ENCODE peak calls at places on chromosomes 12 and 14, in five cellular contexts. T, I, X, N and G are unnamed samples.

GRCh38 chr14:100078216-100078780 is 13.1 kb downstream of the EVL start:
- DNase-seq in T (no peak), I (no peak), X (no peak), N (no peak), G (peak; percentile 25)

GRCh38 chr12:46371718-46372130 is 849 bp downstream of the SLC38A2 start:
- DNase-seq in T (peak; percentile 71), I (no peak), X (peak; percentile 82), N (peak; percentile 90), G (peak; percentile 83)

GRCh38 chr14:32413967-32414640 is 85.0 kb downstream of the AKAP6 start:
- DNase-seq in T (no peak), I (no peak), X (no peak), N (no peak), G (no peak)

GRCh38 chr14:80770114-80770917 is 171.2 kb downstream of the CEP128 start:
- DNase-seq in T (no peak), I (no peak), X (no peak), N (no peak), G (no peak)

GRCh38 chr14:54893151-54893760 is 9.4 kb downstream of the GCH1 start:
- DNase-seq in T (no peak), I (peak; percentile 50), X (peak; percentile 56), N (no peak), G (peak; percentile 34)

GRCh38 chr12:47805417-47805816 is 14.3 kb downstream of the HDAC7 start:
- DNase-seq in T (no peak), I (no peak), X (no peak), N (no peak), G (no peak)

GRCh38 chr14:44961730-44962572 is at the start of the genes KLHL28 and TOGARAM1:
- DNase-seq in T (peak; percentile 98), I (peak; percentile 100), X (peak; percentile 100), N (peak; percentile 98), G (peak; percentile 99)

GRCh38 chr12:71661977-71662522 is 1.6 kb downstream of the ZFC3H1 start:
- DNase-seq in T (no peak), I (no peak), X (no peak), N (no peak), G (no peak)

GRCh38 chr14:89299587-89299986 is 117.4 kb downstream of the FOXN3 start:
- DNase-seq in T (no peak), I (no peak), X (no peak), N (no peak), G (no peak)

GRCh38 chr14:89302396-89302950 is 114.6 kb downstream of the FOXN3 start:
- DNase-seq in T (no peak), I (no peak), X (no peak), N (no peak), G (peak; percentile 16)

GRCh38 chr14:89304972-89305703 is 111.9 kb downstream of the FOXN3 start:
- DNase-seq in T (no peak), I (no peak), X (no peak), N (no peak), G (peak; percentile 30)

GRCh38 chr14:89307409-89307808 is 109.6 kb downstream of the FOXN3 start:
- DNase-seq in T (no peak), I (no peak), X (no peak), N (no peak), G (no peak)

DNA sequence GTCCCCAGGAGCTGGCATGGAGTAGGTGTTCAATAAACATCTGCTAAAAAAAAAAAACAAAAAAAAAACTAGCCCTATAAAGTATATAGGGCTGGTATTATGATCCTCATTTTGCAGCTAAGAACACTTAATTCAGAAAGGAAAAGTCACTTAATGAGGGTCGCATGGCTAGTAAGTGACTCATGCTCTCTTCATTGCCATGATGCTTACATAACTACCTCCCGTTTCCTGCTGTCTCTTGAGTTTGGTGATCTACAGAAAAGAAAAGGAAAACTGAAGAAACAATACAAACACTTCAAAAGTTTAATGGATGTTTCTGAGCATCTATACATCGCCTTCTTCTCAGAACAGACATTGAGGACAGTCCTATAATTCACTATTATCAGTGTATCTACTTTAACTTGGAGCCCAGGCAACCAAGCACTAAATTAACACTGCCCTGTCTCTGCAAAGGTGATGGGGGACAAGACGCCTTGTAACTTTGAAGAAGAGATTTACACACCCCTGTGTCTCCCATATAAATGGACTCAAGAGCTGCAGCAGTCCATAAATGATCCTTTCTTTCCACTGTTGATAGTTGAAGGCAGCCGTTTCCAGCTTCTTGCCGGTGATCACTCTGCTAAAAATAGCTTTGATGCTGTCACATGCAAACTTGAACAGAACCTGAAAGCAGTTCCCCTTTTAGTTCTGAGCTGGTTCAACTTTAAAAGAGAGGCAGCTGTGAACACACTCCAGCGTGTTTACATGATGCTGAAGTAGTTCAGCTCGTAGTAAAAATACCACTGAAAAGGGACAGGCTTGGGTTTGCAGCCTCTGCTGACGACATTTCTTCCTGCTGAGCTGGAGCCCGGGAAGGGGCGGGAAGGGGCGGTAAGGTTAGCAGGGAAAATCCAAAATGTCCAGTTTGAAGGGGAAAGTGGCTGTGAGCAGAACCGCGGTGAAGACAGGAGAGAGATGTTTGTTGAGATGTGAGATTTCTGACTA is 113.3 kb downstream of the FOXN3 start:
- DNase-seq in T (peak; percentile 54), I (peak; percentile 12), X (no peak), N (no peak), G (peak; percentile 88)
- TF ChIP-seq POLR2A in T (no peak), I (no peak), X (no peak), N (no peak), G (no peak)

DNA sequence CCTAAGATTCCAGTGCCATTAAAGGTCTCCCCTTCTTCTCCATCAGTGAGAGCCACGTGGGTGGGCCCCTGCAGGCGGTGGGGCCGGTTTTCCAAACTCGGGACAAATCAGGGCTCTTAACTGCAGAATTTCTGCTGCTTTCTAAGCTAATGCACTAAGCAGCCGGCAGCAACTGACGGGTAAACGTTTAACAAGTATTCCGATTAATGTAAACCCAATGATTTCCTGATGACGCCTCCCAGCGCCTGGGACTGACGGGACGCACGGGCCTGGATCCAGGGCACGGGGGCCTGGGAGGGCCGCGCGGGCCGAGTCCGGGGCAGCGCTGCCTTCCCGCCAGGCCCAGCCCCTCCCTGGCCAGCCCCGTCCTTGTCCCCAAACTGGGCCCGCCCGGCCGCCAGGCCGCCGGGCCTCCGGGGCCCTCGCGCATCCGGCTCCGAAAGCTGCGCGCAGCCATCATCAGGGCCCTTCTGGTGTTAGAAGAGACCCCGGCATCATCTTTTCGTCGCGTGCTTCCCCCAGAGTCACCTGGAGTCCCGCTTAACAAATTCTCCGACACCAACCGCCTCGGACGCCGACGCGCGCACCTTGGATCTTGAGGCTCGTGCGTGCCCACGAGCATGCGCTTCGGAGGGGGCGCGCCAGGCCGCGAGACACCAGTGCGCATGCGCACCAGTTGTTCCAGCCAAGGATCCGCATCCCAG is at the start of gene MLH3:
- DNase-seq in T (peak; percentile 89), I (peak; percentile 75), X (peak; percentile 93), N (no peak), G (peak; percentile 78)
- TF ChIP-seq POLR2A in T (no peak), I (peak; percentile 72), X (peak; percentile 72), N (peak; percentile 59), G (peak; percentile 20)

GRCh38 chr14:53147208-53147607 is 5.9 kb downstream of the DDHD1 start:
- DNase-seq in T (no peak), I (no peak), X (no peak), N (no peak), G (no peak)
- TF ChIP-seq POLR2A in T (no peak), I (no peak), X (no peak), N (no peak), G (no peak)

DNA sequence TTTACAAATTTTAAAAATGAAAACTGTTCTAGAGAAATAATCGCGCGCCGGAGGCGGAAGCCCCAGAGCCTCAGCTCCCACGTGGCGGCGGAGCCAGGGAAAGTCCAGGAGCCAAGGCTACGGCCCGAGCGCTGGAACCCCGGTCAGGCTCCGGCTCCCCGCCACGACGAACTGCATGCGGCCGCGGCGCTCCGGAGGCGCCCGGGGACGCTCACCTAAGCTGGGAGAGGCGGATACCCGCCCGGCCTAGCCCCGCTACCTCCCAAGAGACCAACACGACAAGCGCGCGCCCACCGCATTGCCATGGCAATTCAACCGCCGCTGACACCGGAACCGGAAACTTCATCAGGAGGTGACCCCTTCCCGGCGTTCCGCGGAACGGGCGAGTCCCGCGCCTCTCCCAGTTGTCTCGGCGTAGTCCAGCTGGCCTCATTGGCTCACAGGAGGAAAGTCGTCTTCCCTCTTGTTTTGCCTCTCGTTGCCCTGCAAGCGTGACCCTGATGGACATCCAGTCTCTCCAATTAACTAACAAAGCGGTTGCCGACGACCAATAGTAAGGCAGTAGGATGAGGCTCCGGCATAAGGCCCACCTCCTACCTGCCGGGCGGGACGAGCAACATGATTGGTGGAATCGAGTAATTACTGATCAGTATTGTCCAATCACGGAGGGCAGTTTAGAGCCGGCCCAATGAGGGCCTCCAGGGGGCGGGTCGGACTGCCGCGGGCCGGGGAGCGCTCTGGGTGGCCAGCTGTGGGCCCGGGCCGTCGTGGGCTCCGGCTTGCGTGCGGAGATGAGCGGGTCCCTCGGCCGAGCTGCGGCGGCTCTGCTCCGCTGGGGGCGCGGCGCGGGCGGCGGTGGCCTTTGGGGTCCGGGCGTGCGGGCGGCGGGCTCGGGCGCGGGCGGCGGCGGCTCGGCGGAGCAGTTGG is at the start of gene GLRX5:
- DNase-seq in T (peak; percentile 99), I (peak; percentile 100), X (peak; percentile 100), N (peak; percentile 100), G (peak; percentile 99)
- TF ChIP-seq POLR2A in T (peak; percentile 65), I (peak; percentile 62), X (peak; percentile 69), N (peak; percentile 62), G (peak; percentile 76)

DNA sequence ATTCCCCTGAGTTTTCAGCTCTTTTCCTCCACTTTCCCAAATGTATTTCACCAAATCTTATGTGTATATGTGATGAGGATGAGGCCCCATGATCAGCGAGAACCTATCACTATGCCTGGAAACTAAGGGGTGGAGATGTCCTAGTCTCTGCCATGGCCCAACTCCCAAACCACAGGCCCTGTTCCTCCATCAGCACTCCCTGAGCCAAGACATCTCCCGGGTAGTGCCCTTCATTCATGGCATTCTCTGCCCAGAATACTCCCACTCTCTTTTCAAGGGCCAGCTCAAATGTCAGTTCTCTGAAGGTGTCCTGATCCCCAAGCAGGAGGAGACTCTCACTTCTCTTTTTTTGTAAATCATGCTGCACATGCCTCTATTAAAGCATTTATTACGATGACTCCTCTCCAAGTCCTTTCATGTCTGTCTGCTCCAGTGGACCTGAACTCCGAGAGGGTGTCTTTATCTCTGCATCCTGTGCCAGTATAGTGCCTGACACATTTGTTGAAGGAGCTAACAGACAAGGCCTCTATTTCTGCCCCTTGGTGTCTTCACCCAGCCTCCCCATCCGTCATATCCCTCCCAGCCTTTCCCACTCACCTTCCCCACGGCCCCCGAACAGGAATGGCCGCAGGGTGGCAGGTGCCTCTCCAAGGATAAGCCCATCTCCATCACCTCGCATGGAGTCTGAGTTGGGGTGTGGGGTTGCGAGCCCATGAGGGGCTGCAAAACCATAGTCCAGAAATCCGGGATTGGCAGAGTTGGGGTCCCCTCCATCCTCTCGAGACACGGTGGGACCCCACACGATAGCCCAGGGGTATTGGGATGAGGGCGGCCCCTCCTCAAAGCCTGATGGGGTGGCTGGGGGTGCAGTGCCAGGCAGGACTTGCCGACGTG is 3.7 kb downstream of the PIANP start:
- DNase-seq in T (no peak), I (no peak), X (no peak), N (no peak), G (peak; percentile 59)
- TF ChIP-seq POLR2A in T (no peak), I (no peak), X (no peak), N (no peak), G (no peak)

DNA sequence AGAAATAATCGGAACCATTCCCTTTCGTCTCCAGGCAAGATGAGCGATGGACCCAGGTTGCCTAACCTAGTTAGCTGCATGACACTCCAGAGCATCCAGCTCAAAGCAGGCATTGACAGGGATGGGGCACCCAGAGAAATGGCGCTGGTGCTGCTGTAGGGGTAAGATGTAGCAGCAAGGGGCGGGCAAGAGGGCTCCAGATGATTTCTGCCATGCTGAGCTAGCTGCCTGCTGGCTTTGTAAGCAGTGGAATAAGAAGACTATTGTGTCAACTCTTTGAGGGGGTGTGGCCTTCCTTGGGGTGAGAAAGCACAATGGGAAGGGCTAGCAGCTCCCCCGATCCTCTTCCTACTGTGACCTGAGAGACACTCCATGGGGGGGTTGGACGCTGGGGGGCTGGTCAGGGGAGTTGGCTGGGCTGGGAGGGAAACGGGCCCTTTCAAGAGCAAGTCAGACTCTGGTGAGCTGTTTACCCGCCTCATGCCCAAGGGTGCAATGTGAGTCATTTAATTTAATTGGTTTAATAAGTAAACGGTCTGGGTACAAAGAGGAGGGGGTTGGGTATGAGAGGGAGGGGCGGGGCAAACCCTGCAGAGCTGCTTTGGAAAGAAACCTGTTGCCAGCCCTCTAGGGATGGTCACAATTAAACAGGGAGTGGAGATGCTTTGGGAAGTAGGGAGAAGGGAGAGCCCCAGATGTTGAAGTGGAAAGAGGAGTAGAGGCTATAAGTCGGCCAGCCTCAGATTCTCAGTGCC is 50.5 kb downstream of the B4GALNT3 start:
- DNase-seq in T (no peak), I (no peak), X (peak; percentile 18), N (no peak), G (peak; percentile 71)
- TF ChIP-seq POLR2A in T (no peak), I (no peak), X (no peak), N (no peak), G (no peak)